ENCODE peak calls at places on chromosome 15, in six cellular contexts. Q is activated T-helper 1 cell treated with anti-CD3 and anti-CD28 coated beads, Interleukin-2, amount 50 U/mL, for 16 hours; L is NCI-H1436; B is activated CD8-positive, alpha-beta T cell treated with anti-CD3 and anti-CD28 coated beads for 36 hours; F is neural progenitor cell; M is GM23248. Z is an unnamed sample.

GRCh38 chr15:90870354-90871096 is 2.1 kb downstream of the FURIN start:
- DNase-seq in Q (no peak), L (no peak), B (no peak), F (no peak), M (peak), Z (no peak)

GRCh38 chr15:54810496-54810895 is 386.2 kb downstream of the RSL24D1 start:
- DNase-seq in Q (no peak), L (no peak), B (no peak), F (no peak), M (no peak), Z (no peak)

GRCh38 chr15:39886418-39886817 is 33.6 kb downstream of the GPR176 start:
- DNase-seq in Q (no peak), L (no peak), B (no peak), F (no peak), M (no peak), Z (no peak)

GRCh38 chr15:41866263-41866703 is 27.6 kb downstream of the SPTBN5 start:
- DNase-seq in Q (no peak), L (no peak), B (no peak), F (peak), M (no peak), Z (peak)

GRCh38 chr15:81156324-81156723 is 22.3 kb downstream of the CFAP161 start:
- DNase-seq in Q (no peak), L (no peak), B (no peak), F (no peak), M (no peak), Z (no peak)

GRCh38 chr15:26772588-26773484 is at the start of gene GABRB3:
- DNase-seq in Q (no peak), L (peak), B (peak), F (peak), M (peak), Z (peak)

GRCh38 chr15:66912001-66912400 is 153.4 kb upstream of the SMAD3 start:
- DNase-seq in Q (no peak), L (no peak), B (peak), F (no peak), M (no peak), Z (no peak)

GRCh38 chr15:53962646-53963561 is 15.3 kb upstream of the UNC13C start:
- DNase-seq in Q (no peak), L (peak), B (peak), F (peak), M (peak), Z (peak)

GRCh38 chr15:62737551-62737950 is 305.0 kb upstream of the TPM1 start:
- DNase-seq in Q (no peak), L (no peak), B (no peak), F (no peak), M (peak), Z (no peak)

Z was measured in cardiac muscle cell.